ENCODE peak calls at places on chromosomes 6 and 20, in eight cellular contexts. One of them, this sample, is unnamed.

GRCh38 chr6:149176971-149177667 is 140.4 kb upstream of the TAB2 start:
- DNase-seq in HepG2: peak
- DNase-seq in A549: no peak
- DNase-seq in sigmoid colon: no peak
- DNase-seq in tibial nerve: no peak
- DNase-seq in stomach: peak
- DNase-seq in transverse colon: no peak
- DNase-seq in ovary: no peak
- DNase-seq in this sample: no peak

GRCh38 chr6:135438907-135439535 is 58.5 kb downstream of the AHI1 start:
- DNase-seq in A549: no peak
- DNase-seq in stomach: no peak
- DNase-seq in HepG2: peak
- DNase-seq in ovary: no peak
- DNase-seq in tibial nerve: no peak
- DNase-seq in transverse colon: no peak
- DNase-seq in sigmoid colon: no peak
- DNase-seq in this sample: no peak

GRCh38 chr20:11170565-11170964 is 496.8 kb upstream of the JAG1 start:
- DNase-seq in stomach: no peak
- DNase-seq in HepG2: no peak
- DNase-seq in ovary: no peak
- DNase-seq in A549: no peak
- DNase-seq in tibial nerve: no peak
- DNase-seq in transverse colon: no peak
- DNase-seq in sigmoid colon: no peak
- DNase-seq in this sample: no peak

GRCh38 chr6:129251669-129252376 is 368.9 kb downstream of the LAMA2 start:
- DNase-seq in stomach: peak
- DNase-seq in sigmoid colon: no peak
- DNase-seq in A549: peak
- DNase-seq in tibial nerve: peak
- DNase-seq in ovary: peak
- DNase-seq in HepG2: peak
- DNase-seq in transverse colon: peak
- DNase-seq in this sample: no peak

GRCh38 chr6:47587503-47587902 is 109.9 kb downstream of the CD2AP start:
- DNase-seq in HepG2: no peak
- DNase-seq in sigmoid colon: no peak
- DNase-seq in stomach: no peak
- DNase-seq in A549: no peak
- DNase-seq in tibial nerve: no peak
- DNase-seq in transverse colon: no peak
- DNase-seq in ovary: no peak
- DNase-seq in this sample: no peak

GRCh38 chr6:106746660-106747059 is 117.3 kb downstream of the QRSL1 start:
- DNase-seq in HepG2: peak
- DNase-seq in A549: peak
- DNase-seq in sigmoid colon: no peak
- DNase-seq in ovary: no peak
- DNase-seq in stomach: no peak
- DNase-seq in transverse colon: no peak
- DNase-seq in tibial nerve: no peak
- DNase-seq in this sample: no peak

GRCh38 chr20:2149507-2149906 is 47.9 kb downstream of the STK35 start:
- DNase-seq in A549: no peak
- DNase-seq in stomach: no peak
- DNase-seq in ovary: no peak
- DNase-seq in HepG2: no peak
- DNase-seq in sigmoid colon: no peak
- DNase-seq in transverse colon: no peak
- DNase-seq in tibial nerve: no peak
- DNase-seq in this sample: no peak

GRCh38 chr6:163383912-163384311 is 30.6 kb upstream of the QKI start:
- DNase-seq in HepG2: no peak
- DNase-seq in tibial nerve: no peak
- DNase-seq in A549: no peak
- DNase-seq in transverse colon: no peak
- DNase-seq in stomach: no peak
- DNase-seq in sigmoid colon: no peak
- DNase-seq in ovary: no peak
- DNase-seq in this sample: no peak

GRCh38 chr20:14453259-14453658 is 115.8 kb upstream of the FLRT3 start:
- DNase-seq in transverse colon: no peak
- DNase-seq in HepG2: no peak
- DNase-seq in sigmoid colon: no peak
- DNase-seq in A549: no peak
- DNase-seq in ovary: no peak
- DNase-seq in tibial nerve: no peak
- DNase-seq in stomach: no peak
- DNase-seq in this sample: no peak

GRCh38 chr6:80215063-80215462 is 108.6 kb downstream of the BCKDHB start:
- DNase-seq in tibial nerve: no peak
- DNase-seq in HepG2: no peak
- DNase-seq in transverse colon: no peak
- DNase-seq in ovary: no peak
- DNase-seq in stomach: no peak
- DNase-seq in sigmoid colon: no peak
- DNase-seq in A549: no peak
- DNase-seq in this sample: no peak

GRCh38 chr6:8103726-8104125 is 1.4 kb upstream of the EEF1E1 start:
- DNase-seq in HepG2: no peak
- DNase-seq in stomach: no peak
- DNase-seq in ovary: no peak
- DNase-seq in tibial nerve: no peak
- DNase-seq in sigmoid colon: no peak
- DNase-seq in A549: no peak
- DNase-seq in transverse colon: no peak
- DNase-seq in this sample: no peak

GRCh38 chr6:56642366-56643261 is at the start of gene DST:
- DNase-seq in A549: peak
- DNase-seq in HepG2: peak
- DNase-seq in transverse colon: no peak
- DNase-seq in ovary: no peak
- DNase-seq in sigmoid colon: no peak
- DNase-seq in stomach: no peak
- DNase-seq in tibial nerve: peak
- DNase-seq in this sample: no peak
- H3K27ac ChIP-seq in A549: peak
- H3K27ac ChIP-seq in HepG2: peak
- H3K27ac ChIP-seq in transverse colon: no peak
- H3K27ac ChIP-seq in ovary: no peak
- H3K27ac ChIP-seq in sigmoid colon: peak
- H3K27ac ChIP-seq in stomach: no peak
- H3K27ac ChIP-seq in tibial nerve: peak
- H3K27ac ChIP-seq in this sample: peak

GRCh38 chr6:23441813-23442212 is 684.2 kb upstream of the NRSN1 start:
- DNase-seq in ovary: no peak
- DNase-seq in HepG2: no peak
- DNase-seq in tibial nerve: no peak
- DNase-seq in transverse colon: no peak
- DNase-seq in A549: no peak
- DNase-seq in sigmoid colon: no peak
- DNase-seq in stomach: no peak
- DNase-seq in this sample: no peak

GRCh38 chr6:23445157-23445710 is 680.8 kb upstream of the NRSN1 start:
- DNase-seq in tibial nerve: no peak
- DNase-seq in transverse colon: no peak
- DNase-seq in A549: no peak
- DNase-seq in ovary: no peak
- DNase-seq in sigmoid colon: no peak
- DNase-seq in HepG2: no peak
- DNase-seq in stomach: no peak
- DNase-seq in this sample: no peak

GRCh38 chr6:23446394-23447001 is 679.5 kb upstream of the NRSN1 start:
- DNase-seq in A549: peak
- DNase-seq in sigmoid colon: no peak
- DNase-seq in stomach: no peak
- DNase-seq in tibial nerve: no peak
- DNase-seq in HepG2: no peak
- DNase-seq in ovary: no peak
- DNase-seq in transverse colon: no peak
- DNase-seq in this sample: no peak
- TF ChIP-seq EP300 in A549: no peak
- TF ChIP-seq EP300 in sigmoid colon: no peak
- TF ChIP-seq EP300 in stomach: no peak
- TF ChIP-seq EP300 in tibial nerve: no peak
- TF ChIP-seq EP300 in HepG2: no peak
- TF ChIP-seq EP300 in ovary: no peak
- TF ChIP-seq EP300 in transverse colon: no peak
- TF ChIP-seq EP300 in this sample: no peak

GRCh38 chr6:16319813-16320532 is 81.6 kb downstream of the GMPR start:
- DNase-seq in tibial nerve: peak
- DNase-seq in A549: peak
- DNase-seq in stomach: peak
- DNase-seq in HepG2: no peak
- DNase-seq in sigmoid colon: peak
- DNase-seq in transverse colon: peak
- DNase-seq in ovary: peak
- DNase-seq in this sample: no peak
- H3K4me3 ChIP-seq in tibial nerve: no peak
- H3K4me3 ChIP-seq in A549: no peak
- H3K4me3 ChIP-seq in stomach: peak
- H3K4me3 ChIP-seq in HepG2: no peak
- H3K4me3 ChIP-seq in sigmoid colon: peak
- H3K4me3 ChIP-seq in transverse colon: peak
- H3K4me3 ChIP-seq in ovary: no peak
- H3K4me3 ChIP-seq in this sample: peak

GRCh38 chr20:53776858-53777257 is 183.2 kb upstream of the ZNF217 start:
- DNase-seq in ovary: no peak
- DNase-seq in tibial nerve: no peak
- DNase-seq in transverse colon: no peak
- DNase-seq in sigmoid colon: no peak
- DNase-seq in stomach: no peak
- DNase-seq in HepG2: no peak
- DNase-seq in A549: no peak
- DNase-seq in this sample: no peak

GRCh38 chr20:53769041-53769440 is 175.4 kb upstream of the ZNF217 start:
- DNase-seq in stomach: no peak
- DNase-seq in HepG2: peak
- DNase-seq in ovary: no peak
- DNase-seq in tibial nerve: no peak
- DNase-seq in A549: peak
- DNase-seq in sigmoid colon: no peak
- DNase-seq in transverse colon: no peak
- DNase-seq in this sample: no peak

GRCh38 chr20:53778041-53778516 is 184.4 kb upstream of the ZNF217 start:
- DNase-seq in HepG2: no peak
- DNase-seq in A549: no peak
- DNase-seq in tibial nerve: no peak
- DNase-seq in ovary: no peak
- DNase-seq in stomach: peak
- DNase-seq in sigmoid colon: no peak
- DNase-seq in transverse colon: no peak
- DNase-seq in this sample: no peak

GRCh38 chr20:53774487-53775203 is 181.0 kb upstream of the ZNF217 start:
- DNase-seq in ovary: no peak
- DNase-seq in tibial nerve: no peak
- DNase-seq in transverse colon: no peak
- DNase-seq in stomach: no peak
- DNase-seq in HepG2: no peak
- DNase-seq in sigmoid colon: no peak
- DNase-seq in A549: peak
- DNase-seq in this sample: no peak

DNA sequence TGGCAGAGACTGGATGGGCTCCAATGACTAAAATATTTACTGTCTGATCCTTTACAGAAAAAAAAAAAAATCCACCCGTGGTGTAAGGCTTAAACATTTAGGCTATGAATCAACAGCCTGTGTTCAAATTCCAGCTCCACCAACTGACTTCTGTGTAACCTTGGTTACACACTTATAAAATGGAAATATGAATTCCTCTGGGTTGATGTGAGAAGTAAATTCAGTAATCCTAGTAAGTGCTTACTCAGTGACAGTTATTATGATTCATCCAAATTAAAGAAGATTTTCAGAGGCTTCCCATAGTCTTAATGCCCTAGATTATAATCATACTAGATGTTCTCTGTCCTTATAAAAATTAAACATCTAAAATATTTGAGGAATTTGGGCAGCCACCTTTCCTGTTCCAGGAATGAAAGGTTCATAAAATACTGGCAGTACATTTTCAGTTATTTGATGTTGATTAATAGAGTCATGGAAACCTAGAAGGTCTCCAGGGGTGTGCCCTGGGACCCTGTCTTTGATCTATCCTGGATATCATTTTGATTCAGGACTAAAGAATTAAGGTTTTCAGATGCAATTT is 180.2 kb upstream of the ZNF217 start:
- DNase-seq in A549: peak
- DNase-seq in ovary: no peak
- DNase-seq in sigmoid colon: no peak
- DNase-seq in HepG2: peak
- DNase-seq in stomach: no peak
- DNase-seq in transverse colon: no peak
- DNase-seq in tibial nerve: no peak
- DNase-seq in this sample: no peak
- H3K27ac ChIP-seq in A549: peak
- H3K27ac ChIP-seq in ovary: no peak
- H3K27ac ChIP-seq in sigmoid colon: peak
- H3K27ac ChIP-seq in HepG2: peak
- H3K27ac ChIP-seq in stomach: peak
- H3K27ac ChIP-seq in transverse colon: peak
- H3K27ac ChIP-seq in tibial nerve: peak
- H3K27ac ChIP-seq in this sample: peak